ENCODE peak calls at places on chromosomes 3 and 15, in nine cellular contexts. One of them, this sample, is unnamed.

GRCh38 chr3:99925584-99925983 is 107.9 kb downstream of the CMSS1 start:
- DNase-seq in body of pancreas: peak; percentile 85
- DNase-seq in thyroid gland: peak; percentile 86
- DNase-seq in testis: peak; percentile 64
- DNase-seq in esophagus squamous epithelium: no peak
- DNase-seq in Peyer's patch: no peak
- DNase-seq in heart left ventricle: no peak
- DNase-seq in A549: no peak
- DNase-seq in IMR-90: peak; percentile 89
- DNase-seq in this sample: peak; percentile 30

GRCh38 chr3:126127452-126127851 is 43.5 kb upstream of the SLC41A3 start:
- DNase-seq in testis: no peak
- DNase-seq in A549: no peak
- DNase-seq in IMR-90: no peak
- DNase-seq in body of pancreas: peak; percentile 4
- DNase-seq in esophagus squamous epithelium: no peak
- DNase-seq in Peyer's patch: peak; percentile 23
- DNase-seq in heart left ventricle: peak; percentile 38
- DNase-seq in thyroid gland: no peak
- DNase-seq in this sample: no peak

GRCh38 chr15:85704021-85704420 is 90.7 kb downstream of the KLHL25 start:
- DNase-seq in Peyer's patch: no peak
- DNase-seq in thyroid gland: no peak
- DNase-seq in IMR-90: peak; percentile 29
- DNase-seq in esophagus squamous epithelium: no peak
- DNase-seq in heart left ventricle: no peak
- DNase-seq in testis: no peak
- DNase-seq in A549: no peak
- DNase-seq in body of pancreas: no peak
- DNase-seq in this sample: no peak

GRCh38 chr3:58013973-58014649 is 5.9 kb downstream of the FLNB start:
- DNase-seq in IMR-90: peak; percentile 90
- DNase-seq in body of pancreas: peak; percentile 40
- DNase-seq in thyroid gland: peak; percentile 66
- DNase-seq in Peyer's patch: no peak
- DNase-seq in testis: peak; percentile 61
- DNase-seq in heart left ventricle: no peak
- DNase-seq in esophagus squamous epithelium: no peak
- DNase-seq in A549: no peak
- DNase-seq in this sample: peak; percentile 74

GRCh38 chr3:79874646-79875045 is 106.8 kb upstream of the ROBO1 start:
- DNase-seq in Peyer's patch: no peak
- DNase-seq in esophagus squamous epithelium: no peak
- DNase-seq in testis: no peak
- DNase-seq in heart left ventricle: no peak
- DNase-seq in IMR-90: no peak
- DNase-seq in thyroid gland: no peak
- DNase-seq in A549: no peak
- DNase-seq in body of pancreas: no peak
- DNase-seq in this sample: no peak

GRCh38 chr15:41494190-41494921 is 682 bp downstream of the ITPKA start:
- DNase-seq in esophagus squamous epithelium: no peak
- DNase-seq in body of pancreas: peak; percentile 37
- DNase-seq in heart left ventricle: peak; percentile 61
- DNase-seq in testis: peak; percentile 24
- DNase-seq in A549: peak; percentile 17
- DNase-seq in Peyer's patch: peak; percentile 67
- DNase-seq in IMR-90: no peak
- DNase-seq in thyroid gland: peak; percentile 37
- DNase-seq in this sample: no peak

GRCh38 chr3:180646187-180646790 is 33.0 kb downstream of the CCDC39 start:
- DNase-seq in A549: peak; percentile 1
- DNase-seq in testis: no peak
- DNase-seq in esophagus squamous epithelium: no peak
- DNase-seq in IMR-90: no peak
- DNase-seq in body of pancreas: no peak
- DNase-seq in thyroid gland: no peak
- DNase-seq in heart left ventricle: no peak
- DNase-seq in Peyer's patch: no peak
- DNase-seq in this sample: no peak

GRCh38 chr3:72829701-72830100 is 18.5 kb downstream of the SHQ1 start:
- DNase-seq in Peyer's patch: no peak
- DNase-seq in body of pancreas: no peak
- DNase-seq in heart left ventricle: no peak
- DNase-seq in A549: no peak
- DNase-seq in testis: no peak
- DNase-seq in IMR-90: peak; percentile 40
- DNase-seq in esophagus squamous epithelium: no peak
- DNase-seq in thyroid gland: no peak
- DNase-seq in this sample: no peak

GRCh38 chr15:82129769-82130168 is 84.0 kb upstream of the MEX3B start:
- DNase-seq in thyroid gland: no peak
- DNase-seq in Peyer's patch: no peak
- DNase-seq in heart left ventricle: no peak
- DNase-seq in esophagus squamous epithelium: no peak
- DNase-seq in A549: no peak
- DNase-seq in testis: no peak
- DNase-seq in IMR-90: peak; percentile 96
- DNase-seq in body of pancreas: no peak
- DNase-seq in this sample: no peak

GRCh38 chr3:150236683-150237082 is 171.4 kb upstream of the TSC22D2 start:
- DNase-seq in IMR-90: no peak
- DNase-seq in testis: no peak
- DNase-seq in body of pancreas: no peak
- DNase-seq in Peyer's patch: no peak
- DNase-seq in A549: no peak
- DNase-seq in heart left ventricle: no peak
- DNase-seq in thyroid gland: no peak
- DNase-seq in esophagus squamous epithelium: no peak
- DNase-seq in this sample: no peak

DNA sequence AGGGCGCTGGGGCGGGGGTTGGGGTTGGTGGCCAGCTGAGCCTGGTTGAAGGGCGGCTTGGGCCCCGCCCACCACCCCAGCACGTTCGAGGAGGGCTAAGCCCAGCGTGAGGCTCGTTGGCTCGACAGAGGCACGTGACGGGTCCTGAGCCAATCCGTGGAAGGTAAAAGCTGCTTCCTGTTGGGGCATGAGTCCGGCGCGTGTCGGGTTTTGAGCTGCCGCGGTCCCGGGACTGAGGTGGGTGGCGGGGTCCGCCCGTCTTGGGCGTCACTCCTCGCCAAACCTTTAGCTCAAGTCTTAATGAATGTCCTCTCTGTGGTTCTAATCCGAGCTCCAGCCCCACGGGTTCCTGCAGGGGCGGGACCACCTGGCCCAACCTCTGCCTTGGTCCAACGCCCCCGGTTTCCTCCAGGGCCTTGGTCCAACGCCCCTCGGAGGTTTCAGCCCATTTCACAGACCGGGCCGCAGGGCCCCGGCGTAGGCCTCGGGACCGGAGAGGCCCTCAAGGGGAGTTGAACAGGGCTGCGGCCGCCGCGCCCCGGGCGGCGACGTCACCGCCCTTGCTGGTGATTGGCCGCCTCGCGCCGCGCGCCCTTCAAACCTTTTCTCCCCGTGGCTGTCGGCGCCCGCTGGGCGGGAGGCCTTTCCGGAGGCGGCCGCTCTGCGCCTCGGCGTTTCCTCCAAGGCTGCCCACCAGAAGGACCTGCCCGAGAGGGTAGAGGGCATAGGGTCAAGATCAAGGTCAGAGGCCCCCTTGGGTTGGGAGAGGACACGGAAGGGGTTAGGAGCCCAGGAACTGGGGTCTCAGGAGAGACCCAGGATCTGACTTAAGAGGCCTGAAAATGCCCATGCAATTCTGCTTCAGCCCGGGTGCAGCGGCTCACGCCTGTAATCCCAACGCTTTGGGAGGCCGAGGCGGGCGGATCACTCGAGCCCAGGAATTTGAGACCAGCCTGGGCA is at the start of gene RCCD1:
- DNase-seq in testis: peak; percentile 97
- DNase-seq in esophagus squamous epithelium: peak; percentile 64
- DNase-seq in IMR-90: peak; percentile 93
- DNase-seq in body of pancreas: peak; percentile 96
- DNase-seq in A549: peak; percentile 100
- DNase-seq in Peyer's patch: peak; percentile 98
- DNase-seq in heart left ventricle: peak; percentile 97
- DNase-seq in thyroid gland: peak; percentile 96
- DNase-seq in this sample: peak; percentile 93
- TF ChIP-seq POLR2A in testis: no peak
- TF ChIP-seq POLR2A in esophagus squamous epithelium: peak; percentile 53
- TF ChIP-seq POLR2A in IMR-90: peak; percentile 79
- TF ChIP-seq POLR2A in body of pancreas: peak; percentile 79
- TF ChIP-seq POLR2A in A549: peak; percentile 88
- TF ChIP-seq POLR2A in Peyer's patch: peak; percentile 60
- TF ChIP-seq POLR2A in heart left ventricle: no peak
- TF ChIP-seq POLR2A in thyroid gland: peak; percentile 51
- TF ChIP-seq POLR2A in this sample: no peak

GRCh38 chr15:49610166-49610918 is 10.3 kb downstream of the FAM227B start:
- DNase-seq in Peyer's patch: no peak
- DNase-seq in esophagus squamous epithelium: no peak
- DNase-seq in IMR-90: no peak
- DNase-seq in A549: no peak
- DNase-seq in body of pancreas: no peak
- DNase-seq in thyroid gland: no peak
- DNase-seq in heart left ventricle: no peak
- DNase-seq in testis: no peak
- DNase-seq in this sample: no peak

GRCh38 chr15:49604625-49605409 is 15.8 kb downstream of the FAM227B start:
- DNase-seq in thyroid gland: no peak
- DNase-seq in A549: no peak
- DNase-seq in esophagus squamous epithelium: no peak
- DNase-seq in testis: no peak
- DNase-seq in IMR-90: no peak
- DNase-seq in Peyer's patch: no peak
- DNase-seq in body of pancreas: no peak
- DNase-seq in heart left ventricle: no peak
- DNase-seq in this sample: no peak

GRCh38 chr15:49605588-49605987 is 15.0 kb downstream of the FAM227B start:
- DNase-seq in testis: no peak
- DNase-seq in A549: no peak
- DNase-seq in thyroid gland: no peak
- DNase-seq in heart left ventricle: no peak
- DNase-seq in Peyer's patch: no peak
- DNase-seq in body of pancreas: no peak
- DNase-seq in esophagus squamous epithelium: no peak
- DNase-seq in IMR-90: no peak
- DNase-seq in this sample: no peak

GRCh38 chr15:49606594-49606993 is 14.0 kb downstream of the FAM227B start:
- DNase-seq in Peyer's patch: no peak
- DNase-seq in body of pancreas: no peak
- DNase-seq in A549: no peak
- DNase-seq in thyroid gland: no peak
- DNase-seq in testis: no peak
- DNase-seq in heart left ventricle: no peak
- DNase-seq in IMR-90: peak; percentile 5
- DNase-seq in esophagus squamous epithelium: no peak
- DNase-seq in this sample: no peak
- TF ChIP-seq CTCF in Peyer's patch: no peak
- TF ChIP-seq CTCF in body of pancreas: no peak
- TF ChIP-seq CTCF in A549: no peak
- TF ChIP-seq CTCF in thyroid gland: no peak
- TF ChIP-seq CTCF in testis: no peak
- TF ChIP-seq CTCF in heart left ventricle: no peak
- TF ChIP-seq CTCF in IMR-90: no peak
- TF ChIP-seq CTCF in esophagus squamous epithelium: no peak
- TF ChIP-seq CTCF in this sample: no peak

GRCh38 chr3:34277110-34277509 is 478.7 kb downstream of the PDCD6IP start:
- DNase-seq in body of pancreas: no peak
- DNase-seq in Peyer's patch: no peak
- DNase-seq in esophagus squamous epithelium: no peak
- DNase-seq in heart left ventricle: no peak
- DNase-seq in testis: no peak
- DNase-seq in A549: no peak
- DNase-seq in thyroid gland: no peak
- DNase-seq in IMR-90: no peak
- DNase-seq in this sample: no peak

GRCh38 chr3:34276342-34276741 is 477.9 kb downstream of the PDCD6IP start:
- DNase-seq in testis: no peak
- DNase-seq in esophagus squamous epithelium: no peak
- DNase-seq in body of pancreas: no peak
- DNase-seq in A549: no peak
- DNase-seq in IMR-90: no peak
- DNase-seq in thyroid gland: no peak
- DNase-seq in Peyer's patch: no peak
- DNase-seq in heart left ventricle: no peak
- DNase-seq in this sample: no peak

DNA sequence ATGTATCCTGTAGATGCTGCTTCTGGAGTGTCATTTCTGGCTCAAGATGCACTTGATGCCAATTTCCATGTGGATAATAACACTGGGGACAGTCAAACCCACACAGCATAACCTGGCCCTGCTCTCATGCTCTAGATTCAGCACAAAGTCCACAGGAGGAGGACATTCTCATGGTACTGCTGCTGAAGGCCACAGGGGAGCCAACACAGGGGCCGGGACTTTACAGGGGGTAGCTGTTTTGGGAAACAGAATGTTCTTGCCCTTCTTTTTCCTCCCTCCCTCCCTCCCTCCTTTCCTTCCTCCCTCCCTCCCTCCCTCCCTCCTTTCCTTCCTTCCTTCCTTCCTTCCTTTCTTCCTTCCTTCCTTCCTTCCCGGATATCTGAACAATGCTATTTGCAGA is 477.4 kb downstream of the PDCD6IP start:
- DNase-seq in body of pancreas: no peak
- DNase-seq in Peyer's patch: no peak
- DNase-seq in heart left ventricle: no peak
- DNase-seq in IMR-90: no peak
- DNase-seq in A549: no peak
- DNase-seq in testis: no peak
- DNase-seq in thyroid gland: no peak
- DNase-seq in esophagus squamous epithelium: no peak
- DNase-seq in this sample: no peak
- H3K27ac ChIP-seq in body of pancreas: no peak overlapping the region
- H3K27ac ChIP-seq in Peyer's patch: no peak overlapping the region
- H3K27ac ChIP-seq in heart left ventricle: no peak overlapping the region
- H3K27ac ChIP-seq in IMR-90: no peak overlapping the region
- H3K27ac ChIP-seq in A549: no peak overlapping the region
- H3K27ac ChIP-seq in testis: no peak overlapping the region
- H3K27ac ChIP-seq in thyroid gland: no peak overlapping the region
- H3K27ac ChIP-seq in esophagus squamous epithelium: no peak overlapping the region
- H3K27ac ChIP-seq in this sample: no peak overlapping the region

GRCh38 chr15:34101366-34102174 is at the start of the genes EMC7 and PGBD4:
- DNase-seq in body of pancreas: peak; percentile 99
- DNase-seq in thyroid gland: peak; percentile 99
- DNase-seq in testis: peak; percentile 99
- DNase-seq in Peyer's patch: peak; percentile 99
- DNase-seq in A549: peak; percentile 97
- DNase-seq in IMR-90: peak; percentile 100
- DNase-seq in heart left ventricle: peak; percentile 99
- DNase-seq in esophagus squamous epithelium: peak; percentile 89
- DNase-seq in this sample: peak; percentile 99
- TF ChIP-seq POLR2A in body of pancreas: peak; percentile 96
- TF ChIP-seq POLR2A in thyroid gland: peak; percentile 84
- TF ChIP-seq POLR2A in testis: no peak
- TF ChIP-seq POLR2A in Peyer's patch: peak; percentile 89
- TF ChIP-seq POLR2A in A549: peak; percentile 86
- TF ChIP-seq POLR2A in IMR-90: peak; percentile 93
- TF ChIP-seq POLR2A in heart left ventricle: no peak
- TF ChIP-seq POLR2A in esophagus squamous epithelium: peak; percentile 80
- TF ChIP-seq POLR2A in this sample: peak; percentile 56

GRCh38 chr15:33215941-33216872 is 21.7 kb upstream of the FMN1 start:
- DNase-seq in heart left ventricle: no peak
- DNase-seq in thyroid gland: no peak
- DNase-seq in body of pancreas: no peak
- DNase-seq in IMR-90: peak; percentile 24
- DNase-seq in testis: no peak
- DNase-seq in A549: no peak
- DNase-seq in Peyer's patch: no peak
- DNase-seq in esophagus squamous epithelium: no peak
- DNase-seq in this sample: no peak
- TF ChIP-seq CTCF in heart left ventricle: peak; percentile 18
- TF ChIP-seq CTCF in thyroid gland: peak; percentile 71
- TF ChIP-seq CTCF in body of pancreas: peak; percentile 33
- TF ChIP-seq CTCF in IMR-90: peak; percentile 43
- TF ChIP-seq CTCF in testis: peak; percentile 39
- TF ChIP-seq CTCF in A549: peak; percentile 72
- TF ChIP-seq CTCF in Peyer's patch: peak; percentile 43
- TF ChIP-seq CTCF in esophagus squamous epithelium: peak; percentile 13
- TF ChIP-seq CTCF in this sample: no peak

This sample was measured in uterus.